ENCODE peak calls at places on chromosome 22, in six cellular contexts. M is IMR-90; K is Daoy; H is CD14-positive monocyte; D is activated CD8-positive, alpha-beta memory T cell treated with anti-CD3 and anti-CD28 coated beads, Interleukin-2, amount 50 U/mL, for 48 hours; E is trophoblast cell. Q is an unnamed sample.
A peak's percentile ranks its signal among the peaks of the same experiment; 100 is the strongest.

GRCh38 chr22:45996241-45997076 is 19.5 kb upstream of the WNT7B start:
- DNase-seq in M (peak; percentile 42), K (peak; percentile 85), H (peak; percentile 96), D (no peak), E (peak; percentile 30), Q (no peak)

GRCh38 chr22:20567993-20568417 is 60.6 kb downstream of the MED15 start:
- DNase-seq in M (peak; percentile 59), K (no peak), H (no peak), D (no peak), E (peak; percentile 55), Q (no peak)

GRCh38 chr22:23751441-23751996 is 607 bp upstream of the ZNF70 start:
- DNase-seq in M (no peak), K (no peak), H (no peak), D (peak; percentile 66), E (no peak), Q (peak; percentile 25)

GRCh38 chr22:34998921-34999320 is 67.0 kb upstream of the ISX start:
- DNase-seq in M (no peak), K (no peak), H (no peak), D (no peak), E (no peak), Q (no peak)

GRCh38 chr22:22005945-22006595 is 23.5 kb upstream of the TOP3B start:
- DNase-seq in M (no peak), K (no peak), H (no peak), D (no peak), E (no peak), Q (no peak)

GRCh38 chr22:31179345-31179744 is 19.4 kb downstream of the RNF185 start:
- DNase-seq in M (peak; percentile 23), K (peak; percentile 51), H (no peak), D (no peak), E (no peak), Q (no peak)

GRCh38 chr22:37741312-37741795 is 44.5 kb downstream of the TRIOBP start:
- DNase-seq in M (peak; percentile 98), K (peak; percentile 93), H (peak; percentile 78), D (no peak), E (peak; percentile 69), Q (no peak)

GRCh38 chr22:43004362-43005035 is 10.4 kb downstream of the PACSIN2 start:
- DNase-seq in M (no peak), K (peak; percentile 66), H (no peak), D (no peak), E (no peak), Q (peak; percentile 21)

GRCh38 chr22:40853961-40854360 is 2.5 kb downstream of the ST13 start:
- DNase-seq in M (no peak), K (no peak), H (no peak), D (no peak), E (no peak), Q (no peak)

GRCh38 chr22:33757443-33758124 is 162.7 kb downstream of the LARGE1 start:
- DNase-seq in M (no peak), K (no peak), H (no peak), D (no peak), E (no peak), Q (no peak)

GRCh38 chr22:33099593-33099992 is 41.4 kb upstream of the SYN3 start:
- DNase-seq in M (no peak), K (no peak), H (no peak), D (no peak), E (no peak), Q (no peak)

GRCh38 chr22:28812491-28812890 is 12.1 kb upstream of the XBP1 start:
- DNase-seq in M (no peak), K (no peak), H (no peak), D (no peak), E (no peak), Q (no peak)

GRCh38 chr22:38417252-38418060 is 37.5 kb downstream of the KCNJ4 start:
- DNase-seq in M (no peak), K (no peak), H (no peak), D (no peak), E (no peak), Q (no peak)

GRCh38 chr22:22450343-22450839 is 58.2 kb downstream of the ZNF280B start:
- DNase-seq in M (no peak), K (no peak), H (peak; percentile 66), D (no peak), E (no peak), Q (no peak)

GRCh38 chr22:50176850-50177536 is 6.5 kb downstream of the PANX2 start:
- DNase-seq in M (no peak), K (no peak), H (no peak), D (no peak), E (no peak), Q (no peak)

GRCh38 chr22:31130873-31131272 is 8.1 kb downstream of the INPP5J start:
- DNase-seq in M (no peak), K (no peak), H (no peak), D (no peak), E (no peak), Q (no peak)

GRCh38 chr22:32202539-32203180 is 2.2 kb downstream of the RFPL2 start:
- DNase-seq in M (peak; percentile 22), K (peak; percentile 70), H (no peak), D (no peak), E (peak; percentile 41), Q (peak; percentile 23)

GRCh38 chr22:36377022-36377631 is 10.6 kb downstream of the MYH9 start:
- DNase-seq in M (no peak), K (no peak), H (no peak), D (no peak), E (no peak), Q (no peak)

GRCh38 chr22:29798318-29798717 is 31.1 kb downstream of the UQCR10 start:
- DNase-seq in M (no peak), K (no peak), H (no peak), D (no peak), E (no peak), Q (no peak)

GRCh38 chr22:43200031-43200430 is 13.1 kb upstream of the TTLL12 start:
- DNase-seq in M (no peak), K (no peak), H (no peak), D (no peak), E (no peak), Q (no peak)

GRCh38 chr22:21816787-21817496 is 50.5 kb downstream of the MAPK1 start:
- DNase-seq in M (peak; percentile 95), K (peak; percentile 81), H (peak; percentile 67), D (no peak), E (peak; percentile 11), Q (peak; percentile 12)

GRCh38 chr22:44497218-44497903 is 672 bp downstream of the RTL6 start:
- DNase-seq in M (peak; percentile 34), K (no peak), H (no peak), D (peak; percentile 61), E (no peak), Q (peak; percentile 27)

GRCh38 chr22:19473578-19473977 is 5.4 kb downstream of the UFD1 start:
- DNase-seq in M (no peak), K (no peak), H (no peak), D (no peak), E (no peak), Q (no peak)

GRCh38 chr22:17634696-17635095 is 3.9 kb upstream of the BCL2L13 start:
- DNase-seq in M (no peak), K (no peak), H (no peak), D (no peak), E (no peak), Q (no peak)

GRCh38 chr22:46084943-46085830 is 65.1 kb upstream of the PPARA start:
- DNase-seq in M (no peak), K (peak; percentile 88), H (no peak), D (no peak), E (no peak), Q (no peak)

GRCh38 chr22:42330953-42331525 is 60.6 kb upstream of the TCF20 start:
- DNase-seq in M (no peak), K (no peak), H (no peak), D (no peak), E (no peak), Q (no peak)

GRCh38 chr22:49666146-49666809 is 161.4 kb downstream of the BRD1 start:
- DNase-seq in M (no peak), K (no peak), H (no peak), D (peak; percentile 30), E (no peak), Q (no peak)

GRCh38 chr22:31680764-31681624 is 19.0 kb upstream of the PISD start:
- DNase-seq in M (peak; percentile 79), K (peak; percentile 37), H (no peak), D (no peak), E (no peak), Q (no peak)

GRCh38 chr22:28799834-28800307 is 498 bp downstream of the XBP1 start:
- DNase-seq in M (peak; percentile 54), K (peak; percentile 66), H (peak; percentile 49), D (peak; percentile 76), E (peak; percentile 68), Q (peak; percentile 51)

GRCh38 chr22:42912049-42912448 is 55.0 kb upstream of the ARFGAP3 start:
- DNase-seq in M (no peak), K (no peak), H (no peak), D (no peak), E (no peak), Q (no peak)

GRCh38 chr22:29306175-29306829 is at the start of gene GAS2L1:
- DNase-seq in M (peak; percentile 73), K (peak; percentile 85), H (no peak), D (peak; percentile 82), E (peak; percentile 69), Q (peak; percentile 66)

GRCh38 chr22:49574205-49574604 is 253.5 kb downstream of the BRD1 start:
- DNase-seq in M (no peak), K (no peak), H (no peak), D (peak; percentile 32), E (no peak), Q (no peak)

GRCh38 chr22:25666308-25666707 is 75.7 kb upstream of the MYO18B start:
- DNase-seq in M (no peak), K (no peak), H (no peak), D (no peak), E (no peak), Q (no peak)

GRCh38 chr22:38861170-38861874 is 10.7 kb downstream of the CBX6 start:
- DNase-seq in M (no peak), K (no peak), H (peak; percentile 9), D (no peak), E (no peak), Q (no peak)

Q was measured in activated naive CD8-positive, alpha-beta T cell treated with anti-CD3 and anti-CD28 coated beads, Interleukin-2, amount 50 U/mL, for 24 hours.